ENCODE peak calls at places on chromosomes 16 and 17, in seven cellular contexts. D, S, O, C, R, V and I are unnamed samples.

GRCh38 chr16:11824362-11824761 is 27.0 kb downstream of the RSL1D1 start:
- DNase-seq in R (no peak), D (peak; percentile 30), O (peak; percentile 70), C (no peak), V (no peak), S (peak; percentile 37), I (peak; percentile 49)

GRCh38 chr17:77107506-77108433 is 33.0 kb upstream of the SEC14L1 start:
- DNase-seq in C (no peak), R (no peak), O (no peak), D (no peak), V (no peak), S (no peak), I (no peak)

GRCh38 chr17:64240741-64241347 is 22.2 kb downstream of the TEX2 start:
- DNase-seq in O (peak; percentile 74), C (no peak), R (no peak), D (no peak), S (peak; percentile 34), V (no peak), I (peak; percentile 81)

GRCh38 chr16:67025151-67025550 is 3.8 kb upstream of the CBFB start:
- DNase-seq in R (no peak), C (no peak), D (no peak), O (no peak), V (no peak), S (no peak), I (no peak)

GRCh38 chr17:1834378-1835149 is 4.8 kb downstream of the RPA1 start:
- DNase-seq in D (no peak), C (no peak), R (no peak), S (no peak), O (no peak), V (no peak), I (no peak)

GRCh38 chr16:69114976-69115355 is 9.5 kb downstream of the HAS3 start:
- DNase-seq in V (no peak), D (no peak), O (no peak), S (no peak), R (no peak), C (no peak), I (no peak)

GRCh38 chr17:78184868-78185267 is 2.0 kb downstream of the TK1 start:
- DNase-seq in R (no peak), O (no peak), D (no peak), S (no peak), C (no peak), V (no peak), I (peak; percentile 89)

GRCh38 chr17:77445908-77446535 is 305.3 kb downstream of the SEC14L1 start:
- DNase-seq in C (no peak), D (peak; percentile 77), S (no peak), R (no peak), V (no peak), O (no peak), I (no peak)

GRCh38 chr17:40307001-40307690 is 1.8 kb upstream of the RARA start:
- DNase-seq in C (peak; percentile 21), O (peak; percentile 80), D (no peak), V (no peak), R (no peak), S (no peak), I (peak; percentile 41)

GRCh38 chr17:80501739-80502577 is 25.6 kb upstream of the NPTX1 start:
- DNase-seq in S (no peak), V (no peak), C (no peak), D (no peak), O (no peak), R (no peak), I (peak; percentile 84)

GRCh38 chr16:9665851-9666271 is 516.4 kb downstream of the GRIN2A start:
- DNase-seq in O (no peak), D (no peak), R (peak; percentile 25), V (no peak), C (no peak), S (no peak), I (no peak)

GRCh38 chr17:42985225-42985624 is 4.9 kb downstream of the RUNDC1 start:
- DNase-seq in C (no peak), S (no peak), O (no peak), R (no peak), V (no peak), D (no peak), I (no peak)

GRCh38 chr16:84198401-84198800 is 7.4 kb downstream of the ADAD2 start:
- DNase-seq in R (peak; percentile 54), D (no peak), C (no peak), S (no peak), V (no peak), O (peak; percentile 43), I (no peak)

GRCh38 chr17:33469911-33470310 is 176.8 kb upstream of the ASIC2 start:
- DNase-seq in R (peak; percentile 59), V (peak; percentile 75), S (no peak), C (no peak), O (peak; percentile 24), D (no peak), I (peak; percentile 84)

GRCh38 chr17:67171560-67171959 is 73.4 kb downstream of the HELZ start:
- DNase-seq in R (no peak), D (no peak), C (no peak), S (no peak), V (no peak), O (no peak), I (no peak)

GRCh38 chr17:63537991-63538692 is 12.1 kb upstream of the DCAF7 start:
- DNase-seq in C (no peak), S (no peak), O (peak; percentile 64), R (no peak), D (no peak), V (no peak), I (no peak)

GRCh38 chr16:21116148-21116693 is 34.4 kb downstream of the DNAH3 start:
- DNase-seq in V (no peak), R (no peak), D (no peak), O (no peak), C (no peak), S (no peak), I (no peak)

GRCh38 chr16:57998484-57998883 is 2.0 kb downstream of the ZNF319 start:
- DNase-seq in O (peak; percentile 6), V (no peak), S (peak; percentile 27), C (no peak), R (peak; percentile 78), D (peak; percentile 46), I (peak; percentile 33)

GRCh38 chr17:1005361-1005946 is 8.5 kb downstream of the TIMM22 start:
- DNase-seq in C (peak; percentile 23), S (peak; percentile 72), O (peak; percentile 28), R (no peak), V (no peak), D (peak; percentile 85), I (peak; percentile 41)

GRCh38 chr16:66204761-66205160 is 161.7 kb upstream of the CDH5 start:
- DNase-seq in S (no peak), R (no peak), V (no peak), O (no peak), C (no peak), D (no peak), I (no peak)

GRCh38 chr17:77478899-77479298 is 338.1 kb downstream of the SEC14L1 start:
- DNase-seq in C (peak; percentile 65), O (no peak), D (no peak), V (no peak), R (no peak), S (no peak), I (no peak)

GRCh38 chr17:34547453-34548063 is 31.8 kb upstream of the TMEM132E start:
- DNase-seq in O (no peak), V (no peak), R (no peak), D (no peak), C (no peak), S (no peak), I (no peak)

GRCh38 chr16:76360384-76360783 is 83.2 kb downstream of the CNTNAP4 start:
- DNase-seq in D (no peak), V (no peak), R (no peak), S (no peak), O (no peak), C (no peak), I (no peak)